ENCODE peak calls at places on chromosome 15, in four cellular contexts. Y, S, D and Z are unnamed samples.

GRCh38 chr15:68553994-68554715 is 24.6 kb upstream of the CORO2B start:
- DNase-seq in Y (no peak), S (peak), D (no peak), Z (no peak)

GRCh38 chr15:88249220-88249619 is 7.3 kb downstream of the NTRK3 start:
- DNase-seq in Y (no peak), S (no peak), D (peak), Z (no peak)

GRCh38 chr15:59825926-59826325 is 136.8 kb upstream of the BNIP2 start:
- DNase-seq in Y (no peak), S (no peak), D (no peak), Z (no peak)

GRCh38 chr15:38373016-38373415 is 80.9 kb upstream of the FAM98B start:
- DNase-seq in Y (no peak), S (peak), D (no peak), Z (no peak)

GRCh38 chr15:73628976-73629854 is 4.0 kb downstream of the NPTN start:
- DNase-seq in Y (no peak), S (no peak), D (no peak), Z (no peak)

GRCh38 chr15:90885432-90886290 is 1.4 kb downstream of the FES start:
- DNase-seq in Y (no peak), S (peak), D (peak), Z (no peak)

GRCh38 chr15:87369269-87369668 is 887.3 kb downstream of the NTRK3 start:
- DNase-seq in Y (peak), S (peak), D (no peak), Z (peak)

GRCh38 chr15:35719964-35720507 is 174.1 kb upstream of the DPH6 start:
- DNase-seq in Y (no peak), S (peak), D (no peak), Z (peak)

GRCh38 chr15:60065951-60066350 is 61.8 kb downstream of the FOXB1 start:
- DNase-seq in Y (no peak), S (no peak), D (no peak), Z (no peak)

GRCh38 chr15:33293619-33294309 is 17.0 kb upstream of the RYR3 start:
- DNase-seq in Y (no peak), S (no peak), D (no peak), Z (no peak)

GRCh38 chr15:99863527-99864198 is 130.4 kb upstream of the LYSMD4 start:
- DNase-seq in Y (no peak), S (peak), D (no peak), Z (no peak)

GRCh38 chr15:85582719-85583089 is 202.3 kb downstream of the AKAP13 start:
- DNase-seq in Y (no peak), S (peak), D (peak), Z (no peak)

GRCh38 chr15:68081869-68082505 is 27.9 kb downstream of the PIAS1 start:
- DNase-seq in Y (no peak), S (no peak), D (no peak), Z (no peak)

GRCh38 chr15:66387176-66388056 is 704 bp downstream of the MAP2K1 start:
- DNase-seq in Y (peak), S (peak), D (peak), Z (peak)

GRCh38 chr15:73686781-73687256 is 2.6 kb downstream of the CD276 start:
- DNase-seq in Y (no peak), S (peak), D (no peak), Z (peak)

GRCh38 chr15:60017538-60018199 is 13.6 kb downstream of the FOXB1 start:
- DNase-seq in Y (no peak), S (no peak), D (no peak), Z (no peak)

GRCh38 chr15:32843211-32843907 is 125.6 kb downstream of the GREM1 start:
- DNase-seq in Y (peak), S (no peak), D (no peak), Z (peak)

GRCh38 chr15:99566157-99566900 is 545 bp downstream of the MEF2A start:
- DNase-seq in Y (no peak), S (no peak), D (peak), Z (no peak)

GRCh38 chr15:39188930-39189329 is 391.9 kb upstream of the THBS1 start:
- DNase-seq in Y (peak), S (peak), D (no peak), Z (no peak)

GRCh38 chr15:49145651-49146609 is 9.5 kb downstream of the COPS2 start:
- DNase-seq in Y (no peak), S (peak), D (no peak), Z (no peak)

GRCh38 chr15:26015516-26015915 is 152.4 kb upstream of the ATP10A start:
- DNase-seq in Y (no peak), S (no peak), D (no peak), Z (no peak)

GRCh38 chr15:83278191-83278590 is 6.3 kb downstream of the BNC1 start:
- DNase-seq in Y (no peak), S (no peak), D (no peak), Z (no peak)

GRCh38 chr15:70873232-70874054 is 18.8 kb downstream of the THAP10 start:
- DNase-seq in Y (no peak), S (no peak), D (no peak), Z (no peak)

GRCh38 chr15:70879386-70879785 is 12.8 kb downstream of the THAP10 start:
- DNase-seq in Y (no peak), S (peak), D (no peak), Z (no peak)

GRCh38 chr15:70876683-70877082 is 15.6 kb downstream of the THAP10 start:
- DNase-seq in Y (no peak), S (no peak), D (no peak), Z (no peak)

GRCh38 chr15:70876011-70876410 is 16.2 kb downstream of the THAP10 start:
- DNase-seq in Y (no peak), S (no peak), D (no peak), Z (no peak)

DNA sequence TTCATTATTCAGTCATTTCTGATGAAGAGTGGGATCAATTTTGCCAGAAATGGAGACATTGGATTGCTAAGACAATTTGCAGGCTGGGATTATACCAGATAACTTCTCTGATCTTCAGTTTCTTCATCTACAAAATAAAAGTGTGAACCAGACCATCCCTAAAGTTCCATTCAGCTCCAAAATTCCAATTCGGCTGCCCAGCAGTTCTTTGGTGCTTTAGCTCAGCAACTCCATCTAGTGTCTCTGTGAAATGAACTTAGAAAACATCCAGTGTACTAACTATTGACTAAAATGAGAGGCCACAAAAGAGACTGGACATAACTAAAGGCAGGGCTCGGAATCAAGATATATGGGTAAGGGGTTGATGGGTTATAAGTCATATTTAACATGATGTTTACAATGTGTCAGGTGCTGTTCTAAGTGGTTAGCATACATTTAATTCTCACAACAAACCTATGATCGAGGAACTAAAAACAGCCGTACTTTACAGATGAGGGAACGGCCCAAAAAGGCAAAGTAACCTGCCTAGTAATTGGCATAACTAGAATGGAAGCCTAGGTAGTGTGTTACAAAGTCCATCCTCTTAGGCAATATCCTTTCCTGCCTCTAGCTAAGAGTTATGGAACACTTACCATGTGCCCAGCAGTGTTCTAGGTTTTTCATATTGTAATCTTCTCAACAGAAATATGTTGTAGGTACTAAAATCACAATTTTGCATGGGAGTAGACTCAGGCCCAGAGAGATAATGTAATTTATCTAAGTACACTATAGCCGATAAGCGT is 17.0 kb downstream of the THAP10 start:
- DNase-seq in Y (no peak), S (peak), D (no peak), Z (no peak)
- TF ChIP-seq CTCF in Y (peak), S (peak), D (peak), Z (peak)

GRCh38 chr15:95407534-95407933 is 923.0 kb upstream of the NR2F2 start:
- DNase-seq in Y (no peak), S (no peak), D (no peak), Z (no peak)

GRCh38 chr15:95416576-95416975 is 913.9 kb upstream of the NR2F2 start:
- DNase-seq in Y (no peak), S (no peak), D (no peak), Z (no peak)

GRCh38 chr15:95409924-95410323 is 920.6 kb upstream of the NR2F2 start:
- DNase-seq in Y (no peak), S (peak), D (no peak), Z (no peak)

GRCh38 chr15:95405447-95405846 is 925.1 kb upstream of the NR2F2 start:
- DNase-seq in Y (no peak), S (peak), D (no peak), Z (no peak)

GRCh38 chr15:95410757-95411156 is 919.7 kb upstream of the NR2F2 start:
- DNase-seq in Y (no peak), S (no peak), D (no peak), Z (no peak)
- TF ChIP-seq CTCF in Y (no peak), S (no peak), D (no peak), Z (no peak)

GRCh38 chr15:53962646-53963561 is 15.3 kb upstream of the UNC13C start:
- DNase-seq in Y (no peak), S (no peak), D (no peak), Z (no peak)
- TF ChIP-seq CTCF in Y (no peak), S (peak), D (peak), Z (peak)

GRCh38 chr15:31461911-31462480 is 135.4 kb downstream of the KLF13 start:
- DNase-seq in Y (no peak), S (no peak), D (peak), Z (no peak)
- TF ChIP-seq CTCF in Y (no peak), S (peak), D (no peak), Z (peak)

DNA sequence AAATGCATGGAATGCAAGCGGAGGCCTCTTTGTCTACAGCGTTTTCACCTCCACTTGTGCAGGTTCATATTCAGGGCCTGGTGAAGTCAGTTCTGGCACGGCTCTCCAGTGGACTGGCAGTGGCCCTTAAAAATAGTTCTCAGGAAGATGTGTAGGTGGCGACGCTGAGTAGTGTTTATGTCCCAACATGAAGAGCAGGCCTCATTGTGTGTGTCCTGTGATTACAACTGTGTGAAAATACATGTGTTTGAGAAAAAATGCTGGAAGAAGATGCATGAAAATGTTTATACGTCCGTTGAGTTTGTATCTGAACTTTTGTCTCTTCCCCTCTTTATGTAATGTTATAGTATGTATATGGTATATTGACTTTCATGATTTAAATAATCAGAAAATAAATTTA is 7.2 kb downstream of the LIPC start:
- DNase-seq in Y (no peak), S (peak), D (no peak), Z (no peak)
- TF ChIP-seq CTCF in Y (peak), S (peak), D (peak), Z (peak)

GRCh38 chr15:76340802-76341365 is 4.3 kb downstream of the ISL2 start:
- DNase-seq in Y (no peak), S (no peak), D (no peak), Z (no peak)
- TF ChIP-seq CTCF in Y (no peak), S (no peak), D (no peak), Z (peak)